ENCODE peak calls at places on chromosomes 7 and 10, in ten cellular contexts. C is fibroblast of mammary gland, F is left lung, R is fibroblast of lung, X is H9, A is progenitor cell of endocrine pancreas, U is upper lobe of right lung, W is AG09309, O is mammary epithelial cell, J is body of pancreas. S is an unnamed sample.

GRCh38 chr10:11147723-11148122 is 130.1 kb downstream of the CELF2 start:
- DNase-seq in F (peak), C (no peak), J (no peak), O (no peak), R (no peak), A (no peak), X (no peak), W (no peak), U (no peak), S (no peak)

GRCh38 chr10:62851449-62851848 is 35.3 kb upstream of the EGR2 start:
- DNase-seq in C (peak), A (no peak), U (no peak), O (no peak), J (no peak), R (peak), W (no peak), X (peak), F (no peak), S (no peak)

GRCh38 chr10:51999089-51999488 is 299.7 kb upstream of the CSTF2T start:
- DNase-seq in F (no peak), J (no peak), O (no peak), X (no peak), W (no peak), U (no peak), R (peak), A (no peak), C (peak), S (no peak)

GRCh38 chr7:135335628-135336139 is 102.0 kb downstream of the STRA8 start:
- DNase-seq in U (no peak), F (peak), W (no peak), O (peak), R (peak), C (peak), X (peak), J (peak), A (peak), S (peak)

GRCh38 chr7:107918948-107919347 is 28.0 kb downstream of the DLD start:
- DNase-seq in X (no peak), W (no peak), C (no peak), R (no peak), F (no peak), J (no peak), O (no peak), U (no peak), A (no peak), S (no peak)

GRCh38 chr7:111953611-111954010 is 252.6 kb downstream of the DOCK4 start:
- DNase-seq in A (no peak), F (no peak), O (peak), X (no peak), C (peak), W (no peak), R (peak), J (no peak), U (no peak), S (peak)

GRCh38 chr10:12418725-12419278 is 69.5 kb downstream of the CAMK1D start:
- DNase-seq in U (peak), R (no peak), O (no peak), X (no peak), J (no peak), F (no peak), A (no peak), C (peak), W (no peak), S (no peak)

GRCh38 chr7:149028346-149029109 is at the start of gene PDIA4:
- DNase-seq in W (peak), F (peak), A (peak), X (peak), R (peak), U (peak), O (peak), C (peak), J (peak), S (peak)

DNA sequence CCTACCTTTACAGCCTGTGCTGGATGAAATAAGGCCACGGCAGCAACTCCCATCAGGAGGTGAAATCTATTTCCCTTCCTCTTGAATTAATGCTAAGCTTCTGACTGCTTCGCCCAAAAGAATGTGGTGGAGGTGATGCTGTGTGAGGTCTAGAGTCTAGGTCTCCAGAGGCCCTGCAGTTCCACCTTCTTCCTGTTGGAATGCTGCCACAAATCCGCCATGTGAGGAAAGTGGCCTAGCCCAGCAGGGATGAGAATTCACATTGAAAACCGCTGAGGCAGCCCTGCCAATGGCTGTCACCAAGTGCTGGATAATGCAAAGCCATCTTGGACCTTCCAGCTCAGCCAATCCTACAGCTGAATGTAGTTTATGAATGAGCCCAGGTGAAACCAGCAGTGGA is 28.0 kb downstream of the RHOBTB1 start:
- DNase-seq in J (no peak), O (no peak), F (no peak), C (no peak), W (no peak), A (no peak), X (peak), R (no peak), U (no peak), S (no peak)
- TF ChIP-seq CTCF in J (no peak), O (no peak), F (no peak), C (peak), W (no peak), A (peak), X (peak), R (no peak), U (no peak), S (peak)

DNA sequence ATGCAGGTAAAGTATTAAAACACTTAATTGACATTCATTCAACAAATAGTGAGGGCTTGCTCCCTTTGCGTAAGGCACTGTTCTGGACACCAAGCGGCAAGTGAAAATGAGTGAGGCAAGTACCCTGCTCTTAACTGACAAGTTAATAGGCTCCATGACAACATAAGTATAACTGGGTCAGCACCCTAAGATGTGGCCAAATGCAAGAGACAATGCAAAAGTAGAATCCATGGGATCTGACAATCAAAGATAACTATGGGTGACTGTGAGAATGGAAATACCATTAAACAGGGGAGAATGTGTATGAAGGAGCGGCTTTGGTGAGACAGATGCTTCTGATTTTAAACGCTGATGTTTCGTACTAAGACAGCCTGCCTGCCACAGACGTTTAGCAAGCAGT is 160.5 kb downstream of the RAPGEF5 start:
- DNase-seq in J (no peak), C (no peak), R (no peak), F (no peak), O (no peak), A (no peak), X (no peak), U (no peak), W (no peak), S (no peak)
- TF ChIP-seq CTCF in J (no peak), C (no peak), R (no peak), F (no peak), O (no peak), A (no peak), X (no peak), U (no peak), W (no peak), S (no peak)

GRCh38 chr7:12686894-12687212 is 580 bp upstream of the ARL4A start:
- DNase-seq in F (no peak), J (no peak), C (no peak), R (no peak), O (no peak), U (no peak), W (no peak), X (no peak), A (no peak), S (no peak)
- TF ChIP-seq CTCF in F (no peak), J (no peak), C (no peak), R (no peak), O (no peak), U (no peak), W (no peak), X (no peak), A (peak), S (peak)

DNA sequence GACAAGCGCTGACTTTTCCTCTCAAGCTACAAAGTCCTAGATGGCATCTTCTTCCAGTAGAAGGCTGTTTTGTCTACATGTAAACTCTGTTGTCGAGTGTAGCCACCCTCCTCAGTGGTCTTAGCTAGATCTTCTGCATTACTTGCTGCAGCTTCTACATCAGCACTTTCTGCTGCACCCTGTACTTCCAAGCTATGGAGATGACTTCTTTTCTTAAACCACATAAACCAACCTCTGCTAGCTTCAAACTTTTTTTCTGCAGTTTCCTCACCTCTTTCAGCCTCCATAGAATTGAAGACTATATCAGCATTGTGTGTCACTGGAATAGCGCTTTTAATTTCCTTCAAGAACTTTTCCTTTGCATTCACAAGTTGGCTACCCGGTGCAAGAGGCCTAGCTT is 87.8 kb downstream of the LANCL2 start:
- DNase-seq in W (no peak), C (no peak), A (no peak), R (no peak), J (no peak), X (no peak), U (no peak), F (no peak), O (no peak), S (no peak)
- TF ChIP-seq CTCF in W (no peak), C (no peak), A (no peak), R (no peak), J (no peak), X (no peak), U (no peak), F (no peak), O (no peak), S (no peak)

DNA sequence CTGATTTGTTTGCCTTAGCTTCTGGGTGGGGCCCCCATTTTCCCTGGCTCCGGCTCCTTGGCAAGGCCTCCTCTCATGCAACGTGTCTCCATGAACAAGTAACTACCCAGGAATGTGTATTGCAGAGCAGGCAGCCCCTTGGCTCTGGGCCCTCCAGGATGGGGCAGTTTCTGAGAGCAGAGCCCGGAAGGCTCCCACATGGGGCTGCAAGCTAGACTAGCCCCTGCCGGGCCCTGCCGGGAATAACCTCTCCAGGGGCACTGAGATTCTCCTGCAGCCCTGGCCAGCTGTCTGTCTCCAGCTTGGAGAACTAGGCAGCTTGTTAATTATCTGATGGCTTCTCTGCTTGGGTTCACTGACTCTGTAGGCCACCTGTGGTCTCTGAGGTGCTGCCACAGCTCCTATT is 184.0 kb upstream of the INHBA start:
- DNase-seq in W (peak), R (peak), A (no peak), F (peak), U (no peak), J (no peak), X (peak), C (peak), O (peak), S (peak)
- TF ChIP-seq CTCF in W (peak), R (peak), A (no peak), F (no peak), U (no peak), J (no peak), X (no peak), C (peak), O (no peak), S (peak)

GRCh38 chr10:92995509-92995908 is 65.1 kb upstream of the CYP26C1 start:
- DNase-seq in C (no peak), F (no peak), R (no peak), J (no peak), A (no peak), W (no peak), U (no peak), X (no peak), O (no peak), S (no peak)

GRCh38 chr10:92993671-92994304 is 66.8 kb upstream of the CYP26C1 start:
- DNase-seq in C (no peak), R (no peak), A (no peak), X (no peak), J (no peak), F (no peak), O (no peak), U (no peak), W (no peak), S (no peak)

GRCh38 chr10:92997620-92998019 is 63.0 kb upstream of the CYP26C1 start:
- DNase-seq in J (no peak), X (no peak), C (no peak), U (no peak), W (no peak), F (no peak), O (no peak), A (no peak), R (no peak), S (peak)
- TF ChIP-seq CTCF in J (no peak), X (no peak), C (no peak), U (no peak), W (no peak), F (no peak), O (no peak), A (no peak), R (no peak), S (no peak)

DNA sequence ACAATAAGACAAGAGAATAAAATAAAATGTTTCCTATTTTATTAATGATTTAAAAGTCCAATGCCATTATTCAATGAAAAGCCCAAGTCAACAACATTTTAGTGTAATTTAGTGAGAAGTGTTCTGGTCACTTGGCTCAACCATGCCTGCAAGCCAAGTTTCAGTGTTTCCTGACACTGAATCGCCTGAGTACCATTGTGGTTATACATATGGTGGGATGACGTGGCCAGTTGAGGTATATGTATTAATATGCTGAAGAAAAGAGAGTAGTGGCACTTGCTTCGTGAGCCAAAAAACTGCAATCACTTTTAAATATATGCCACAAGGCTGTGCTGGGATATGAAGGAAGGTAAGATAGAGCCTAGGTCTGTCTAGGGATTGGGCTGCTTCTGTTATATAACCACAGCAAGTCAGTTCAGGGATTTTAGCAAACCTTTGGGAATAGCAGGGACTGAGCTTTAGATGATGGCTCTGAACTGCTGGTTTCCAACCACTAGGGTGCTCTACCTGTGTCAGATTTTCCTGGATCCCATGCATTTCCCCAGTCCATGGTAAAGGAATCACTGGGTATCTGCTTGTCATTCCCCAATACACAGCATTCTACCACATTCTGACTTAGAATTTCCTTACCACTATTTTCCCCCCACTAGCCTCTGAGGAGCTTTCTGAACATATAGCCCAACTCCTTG is 214.0 kb upstream of the PRPS1L1 start:
- DNase-seq in F (no peak), R (no peak), C (no peak), J (no peak), O (no peak), U (no peak), W (no peak), X (peak), A (no peak), S (no peak)
- TF ChIP-seq CTCF in F (no peak), R (no peak), C (no peak), J (no peak), O (peak), U (no peak), W (no peak), X (peak), A (no peak), S (peak)

DNA sequence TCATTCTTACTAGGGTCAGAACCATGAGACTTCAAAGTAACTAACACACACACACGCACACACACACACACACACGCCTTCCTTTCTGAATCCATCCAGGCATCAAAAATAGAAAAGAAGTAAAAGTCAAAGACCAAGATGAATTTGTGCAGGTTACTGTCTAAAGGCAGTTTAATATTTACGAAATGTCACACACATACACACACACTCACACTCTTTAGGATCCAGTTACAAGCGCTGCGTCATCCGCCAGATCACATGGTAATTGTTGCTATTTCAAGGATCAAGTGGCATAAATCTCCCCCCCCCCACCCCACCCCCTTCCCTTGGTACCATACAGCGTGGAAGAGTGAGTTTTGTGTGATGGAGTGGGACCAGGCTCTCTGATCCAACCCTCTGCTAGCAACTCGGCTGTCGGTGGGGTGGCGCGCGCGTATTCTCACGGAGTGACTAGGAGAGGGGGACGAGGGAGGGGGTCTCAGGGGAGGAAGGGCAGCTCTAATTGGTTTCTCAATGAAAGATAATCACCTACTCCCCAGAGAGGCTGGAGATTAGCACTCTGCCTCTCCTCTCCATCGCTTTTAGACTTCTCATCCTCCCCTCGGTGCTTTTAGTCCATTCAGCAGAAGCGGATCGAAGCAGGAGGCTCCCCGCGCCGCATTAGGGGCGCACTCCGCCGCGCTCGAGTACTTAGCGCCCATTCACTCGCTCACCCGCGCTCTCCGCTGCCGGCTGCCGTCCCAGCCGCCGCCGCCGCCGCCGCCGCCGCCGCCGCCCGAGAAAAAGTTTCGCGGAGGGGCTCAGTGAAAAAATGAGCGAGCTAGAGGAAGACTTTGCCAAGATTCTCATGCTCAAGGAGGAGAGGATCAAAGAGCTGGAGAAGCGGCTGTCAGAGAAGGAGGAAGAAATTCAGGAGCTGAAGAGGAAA is 83.5 kb upstream of the PRKG1 start:
- DNase-seq in A (peak), W (peak), X (peak), C (peak), U (peak), R (peak), O (no peak), F (peak), J (peak), S (peak)
- TF ChIP-seq CTCF in A (no peak), W (no peak), X (no peak), C (no peak), U (no peak), R (no peak), O (no peak), F (no peak), J (no peak), S (no peak)

DNA sequence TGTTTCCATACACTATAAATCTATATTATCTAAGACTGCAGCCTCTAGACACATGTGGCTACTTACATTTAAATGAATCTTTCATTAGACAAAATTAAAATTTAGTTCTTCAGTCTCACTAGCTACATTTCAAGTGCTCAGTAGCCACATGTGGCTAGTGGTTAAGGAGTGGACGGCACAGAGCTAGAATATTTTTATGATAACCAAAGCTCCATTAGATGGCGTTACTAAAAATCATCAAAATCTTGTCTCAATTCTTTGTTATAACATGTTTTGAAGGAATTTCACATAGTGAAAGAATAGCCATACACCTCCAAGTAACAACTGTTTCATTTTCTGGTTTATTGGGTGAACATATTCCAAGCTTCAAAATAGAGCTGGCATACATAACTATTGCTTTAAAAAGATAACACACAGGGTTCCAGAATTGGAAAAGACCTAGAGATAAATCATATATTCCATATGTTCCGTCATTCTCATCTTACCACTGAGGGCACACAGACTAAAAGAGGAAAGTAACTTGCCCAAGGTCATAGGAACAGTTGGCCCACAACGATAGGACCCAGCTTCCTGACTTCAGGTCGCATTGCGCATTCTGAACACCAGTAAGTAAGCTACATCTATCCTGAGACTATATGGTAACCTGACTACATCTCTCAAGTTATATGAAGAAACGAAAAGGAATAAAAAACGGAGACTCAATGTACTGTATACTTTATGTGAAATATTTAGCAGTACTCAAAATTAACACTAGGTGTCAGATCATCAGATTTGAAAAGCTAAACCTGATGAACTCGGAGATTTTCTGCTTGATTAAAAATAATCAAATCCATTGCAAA is 66.6 kb downstream of the CAV1 start:
- DNase-seq in A (no peak), C (peak), J (no peak), U (no peak), R (peak), X (no peak), W (no peak), F (no peak), O (peak), S (no peak)
- TF ChIP-seq CTCF in A (peak), C (peak), J (peak), U (peak), R (peak), X (peak), W (peak), F (peak), O (peak), S (peak)

S was measured in HFFc6.